ENCODE peak calls at places on chromosome 7, in five cellular contexts. One of them, this sample, is unnamed.
A peak's percentile ranks its signal among the peaks of the same experiment; 100 is the strongest.

GRCh38 chr7:44368885-44369284 is 43.5 kb upstream of the CAMK2B start:
- DNase-seq in K562: no peak
- DNase-seq in IMR-90: no peak
- DNase-seq in A549: no peak
- DNase-seq in GM12878: no peak
- DNase-seq in this sample: peak; percentile 16

GRCh38 chr7:119090851-119091250 is 866.3 kb downstream of the ANKRD7 start:
- DNase-seq in K562: no peak
- DNase-seq in IMR-90: no peak
- DNase-seq in A549: no peak
- DNase-seq in GM12878: no peak
- DNase-seq in this sample: no peak

GRCh38 chr7:80135306-80136104 is 874 bp downstream of the GNAI1 start:
- DNase-seq in K562: no peak
- DNase-seq in IMR-90: peak; percentile 32
- DNase-seq in A549: peak; percentile 25
- DNase-seq in GM12878: no peak
- DNase-seq in this sample: no peak

GRCh38 chr7:102203218-102203617 is 83.5 kb upstream of the SH2B2 start:
- DNase-seq in K562: no peak
- DNase-seq in IMR-90: no peak
- DNase-seq in A549: no peak
- DNase-seq in GM12878: no peak
- DNase-seq in this sample: no peak

GRCh38 chr7:106775975-106776607 is 89.0 kb upstream of the PIK3CG start:
- DNase-seq in K562: no peak
- DNase-seq in IMR-90: no peak
- DNase-seq in A549: no peak
- DNase-seq in GM12878: no peak
- DNase-seq in this sample: no peak

GRCh38 chr7:45092100-45092930 is 3.5 kb upstream of the NACAD start:
- DNase-seq in K562: no peak
- DNase-seq in IMR-90: peak; percentile 52
- DNase-seq in A549: peak; percentile 28
- DNase-seq in GM12878: no peak
- DNase-seq in this sample: no peak

GRCh38 chr7:142855756-142856564 is 1.1 kb downstream of the EPHB6 start:
- DNase-seq in K562: no peak
- DNase-seq in IMR-90: no peak
- DNase-seq in A549: no peak
- DNase-seq in GM12878: no peak
- DNase-seq in this sample: no peak

GRCh38 chr7:30928254-30928872 is 16.7 kb downstream of the AQP1 start:
- DNase-seq in K562: no peak
- DNase-seq in IMR-90: no peak
- DNase-seq in A549: no peak
- DNase-seq in GM12878: no peak
- DNase-seq in this sample: no peak

GRCh38 chr7:158027646-158028045 is 560.0 kb downstream of the PTPRN2 start:
- DNase-seq in K562: no peak
- DNase-seq in IMR-90: no peak
- DNase-seq in A549: no peak
- DNase-seq in GM12878: no peak
- DNase-seq in this sample: no peak

GRCh38 chr7:11751315-11751714 is 80.7 kb downstream of the THSD7A start:
- DNase-seq in K562: no peak
- DNase-seq in IMR-90: no peak
- DNase-seq in A549: peak; percentile 73
- DNase-seq in GM12878: no peak
- DNase-seq in this sample: no peak

GRCh38 chr7:29866490-29866930 is 60.2 kb downstream of the WIPF3 start:
- DNase-seq in K562: no peak
- DNase-seq in IMR-90: peak; percentile 6
- DNase-seq in A549: no peak
- DNase-seq in GM12878: no peak
- DNase-seq in this sample: no peak

GRCh38 chr7:139108256-139109187 is 998 bp downstream of the ZC3HAV1 start:
- DNase-seq in K562: peak; percentile 80
- DNase-seq in IMR-90: peak; percentile 4
- DNase-seq in A549: peak; percentile 30
- DNase-seq in GM12878: no peak
- DNase-seq in this sample: no peak

GRCh38 chr7:73570521-73570920 is 7.9 kb downstream of the TBL2 start:
- DNase-seq in K562: no peak
- DNase-seq in IMR-90: no peak
- DNase-seq in A549: no peak
- DNase-seq in GM12878: no peak
- DNase-seq in this sample: no peak

GRCh38 chr7:16644987-16645592 is 464 bp downstream of the ANKMY2 start:
- DNase-seq in K562: peak; percentile 54
- DNase-seq in IMR-90: no peak
- DNase-seq in A549: no peak
- DNase-seq in GM12878: no peak
- DNase-seq in this sample: no peak

GRCh38 chr7:100013328-100013676 is 2.1 kb upstream of the ZKSCAN1 start:
- DNase-seq in K562: no peak
- DNase-seq in IMR-90: no peak
- DNase-seq in A549: no peak
- DNase-seq in GM12878: no peak
- DNase-seq in this sample: no peak

GRCh38 chr7:16492513-16493062 is 27.1 kb upstream of the SOSTDC1 start:
- DNase-seq in K562: no peak
- DNase-seq in IMR-90: peak; percentile 46
- DNase-seq in A549: no peak
- DNase-seq in GM12878: no peak
- DNase-seq in this sample: peak; percentile 90

GRCh38 chr7:11713352-11713751 is 118.6 kb downstream of the THSD7A start:
- DNase-seq in K562: no peak
- DNase-seq in IMR-90: no peak
- DNase-seq in A549: no peak
- DNase-seq in GM12878: no peak
- DNase-seq in this sample: no peak

GRCh38 chr7:70240873-70241272 is 642.6 kb downstream of the AUTS2 start:
- DNase-seq in K562: no peak
- DNase-seq in IMR-90: no peak
- DNase-seq in A549: no peak
- DNase-seq in GM12878: no peak
- DNase-seq in this sample: no peak

GRCh38 chr7:43015301-43015700 is 83.1 kb downstream of the MRPL32 start:
- DNase-seq in K562: no peak
- DNase-seq in IMR-90: no peak
- DNase-seq in A549: no peak
- DNase-seq in GM12878: no peak
- DNase-seq in this sample: no peak

GRCh38 chr7:43011879-43012278 is 79.7 kb downstream of the MRPL32 start:
- DNase-seq in K562: no peak
- DNase-seq in IMR-90: no peak
- DNase-seq in A549: no peak
- DNase-seq in GM12878: no peak
- DNase-seq in this sample: no peak

GRCh38 chr7:43018446-43018845 is 86.3 kb downstream of the MRPL32 start:
- DNase-seq in K562: no peak
- DNase-seq in IMR-90: no peak
- DNase-seq in A549: peak; percentile 2
- DNase-seq in GM12878: no peak
- DNase-seq in this sample: no peak

DNA sequence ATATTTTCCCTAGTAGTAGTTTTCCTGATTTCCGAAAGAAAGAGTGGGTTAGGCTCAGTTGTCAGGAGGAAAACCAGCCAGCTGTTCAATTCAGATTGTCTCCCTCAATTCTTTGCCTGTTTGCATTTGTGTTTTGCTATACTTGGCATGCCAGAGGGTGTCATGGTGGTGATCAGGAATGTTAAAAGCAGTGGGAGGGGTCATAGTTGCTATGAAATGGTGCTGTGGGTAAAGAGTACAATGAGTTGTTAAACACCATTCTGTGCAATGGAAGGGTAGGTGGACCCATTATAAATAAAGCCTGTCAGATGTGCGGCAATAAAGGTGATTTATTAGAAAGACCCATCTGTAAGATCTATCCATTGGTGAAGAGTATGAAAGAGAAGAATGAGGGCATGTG is 82.2 kb downstream of the MRPL32 start:
- DNase-seq in K562: no peak
- DNase-seq in IMR-90: no peak
- DNase-seq in A549: no peak
- DNase-seq in GM12878: no peak
- DNase-seq in this sample: no peak
- TF ChIP-seq BHLHE40 in K562: no peak
- TF ChIP-seq BHLHE40 in IMR-90: no peak
- TF ChIP-seq BHLHE40 in A549: no peak
- TF ChIP-seq BHLHE40 in GM12878: no peak
- TF ChIP-seq BHLHE40 in this sample: no peak

DNA sequence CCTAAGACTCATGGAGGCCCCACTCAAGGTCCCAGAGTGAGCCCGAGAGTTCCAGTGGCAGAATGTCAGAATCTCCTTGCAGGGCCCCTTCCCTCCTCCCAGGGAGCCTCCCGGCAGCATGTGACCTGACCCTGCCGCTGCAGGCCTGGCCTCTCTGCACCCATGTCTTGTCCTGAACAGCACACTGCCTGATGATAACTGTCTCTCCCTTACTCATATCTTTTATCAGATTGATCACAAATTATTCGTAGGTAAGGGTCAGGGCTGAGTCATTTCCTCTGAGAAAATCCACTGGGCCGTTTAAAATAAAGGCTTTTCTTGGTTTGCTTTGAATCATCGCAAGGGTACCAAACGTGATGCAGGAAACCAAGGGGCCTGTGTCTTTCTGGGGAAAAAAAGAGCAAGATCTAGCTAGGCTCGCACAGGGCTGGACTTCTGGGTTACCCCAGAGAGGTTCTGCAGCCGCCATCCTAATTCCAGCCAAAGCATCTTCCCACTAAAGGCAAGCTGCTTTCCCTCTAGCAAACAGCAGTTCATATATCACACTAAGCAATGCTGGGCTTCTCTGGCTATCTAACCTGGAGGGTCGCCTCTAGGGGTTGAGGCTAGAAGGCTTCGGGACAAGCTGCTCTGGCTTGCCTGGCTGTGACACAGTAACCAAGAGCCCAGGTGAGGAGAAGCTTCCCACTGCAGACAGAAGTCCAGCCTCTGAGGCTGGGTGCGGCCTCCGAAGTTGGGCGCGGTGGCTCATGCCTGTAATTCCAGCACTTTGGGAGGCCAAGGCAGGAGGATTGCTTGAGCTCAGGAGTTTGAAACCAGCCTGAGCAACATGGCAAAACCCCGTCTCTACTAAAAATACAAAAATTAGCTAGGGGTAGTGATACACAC is 104.9 kb downstream of the SPDYE5 start:
- DNase-seq in K562: peak; percentile 37
- DNase-seq in IMR-90: peak; percentile 53
- DNase-seq in A549: peak; percentile 31
- DNase-seq in GM12878: peak; percentile 30
- DNase-seq in this sample: no peak
- TF ChIP-seq RFX5 in K562: no peak
- TF ChIP-seq RFX5 in IMR-90: no peak
- TF ChIP-seq RFX5 in A549: no peak
- TF ChIP-seq RFX5 in GM12878: no peak
- TF ChIP-seq RFX5 in this sample: no peak

DNA sequence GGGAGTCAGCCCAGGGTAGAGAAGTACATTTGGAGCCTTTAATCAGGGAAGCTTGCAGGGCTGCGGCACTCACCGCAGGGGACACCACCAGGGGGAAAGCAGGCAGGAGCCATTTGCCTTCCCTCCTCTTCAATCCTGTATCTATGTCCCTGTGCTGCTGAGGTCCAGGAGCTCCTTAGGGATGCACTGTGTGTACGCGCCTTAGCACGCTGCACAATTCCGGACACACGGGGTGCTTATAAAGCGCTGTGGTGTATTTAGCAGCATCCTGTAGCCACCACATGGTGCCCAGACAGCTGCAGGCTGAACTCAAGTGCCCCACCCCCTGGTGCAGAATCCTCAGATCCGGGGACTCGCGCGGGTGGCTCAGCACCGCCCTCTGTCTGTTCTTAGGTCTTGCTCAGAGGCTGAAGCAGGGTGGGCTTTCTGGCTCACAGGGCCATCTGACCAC is 421.4 kb downstream of the SDK1 start:
- DNase-seq in K562: peak; percentile 9
- DNase-seq in IMR-90: peak; percentile 2
- DNase-seq in A549: peak; percentile 26
- DNase-seq in GM12878: no peak
- DNase-seq in this sample: peak; percentile 17
- TF ChIP-seq BHLHE40 in K562: no peak
- TF ChIP-seq BHLHE40 in IMR-90: no peak
- TF ChIP-seq BHLHE40 in A549: no peak
- TF ChIP-seq BHLHE40 in GM12878: no peak
- TF ChIP-seq BHLHE40 in this sample: no peak

GRCh38 chr7:992742-993607 is 10.0 kb downstream of the CYP2W1 start:
- DNase-seq in K562: peak; percentile 89
- DNase-seq in IMR-90: peak; percentile 95
- DNase-seq in A549: peak; percentile 97
- DNase-seq in GM12878: peak; percentile 72
- DNase-seq in this sample: peak; percentile 93
- TF ChIP-seq RFX5 in K562: no peak
- TF ChIP-seq RFX5 in IMR-90: no peak
- TF ChIP-seq RFX5 in A549: no peak
- TF ChIP-seq RFX5 in GM12878: no peak
- TF ChIP-seq RFX5 in this sample: peak; percentile 44

DNA sequence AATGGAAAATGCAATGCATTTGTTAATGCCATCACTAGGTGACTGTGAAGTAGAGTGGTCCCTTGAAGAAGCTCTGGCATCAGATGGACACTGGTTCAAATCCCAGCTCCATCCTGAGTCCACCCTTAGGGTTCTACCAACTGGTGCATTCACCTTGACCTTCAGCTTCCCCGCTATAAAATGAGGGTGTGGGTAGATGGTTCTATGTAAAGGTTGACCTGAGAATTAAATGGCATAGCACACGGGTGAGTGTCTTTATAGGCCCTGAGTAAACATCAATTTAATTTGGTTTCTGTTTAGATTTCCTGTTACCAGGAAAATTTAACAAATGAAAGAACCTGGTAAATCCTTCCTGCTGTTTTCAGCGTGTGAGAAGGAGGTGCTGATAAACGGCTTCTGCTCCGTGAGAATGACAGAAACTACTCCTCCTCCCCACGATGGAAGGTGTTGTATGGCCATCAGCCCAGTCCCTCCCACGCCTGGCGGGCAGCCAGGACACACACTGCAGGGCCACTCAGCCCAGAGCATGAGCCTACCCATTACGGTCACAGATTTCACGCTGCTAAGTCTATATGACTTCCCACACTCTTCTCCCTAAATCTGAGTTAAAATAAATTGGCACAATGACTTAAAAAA is 210.1 kb downstream of the TNS3 start:
- DNase-seq in K562: peak; percentile 50
- DNase-seq in IMR-90: peak; percentile 65
- DNase-seq in A549: peak; percentile 42
- DNase-seq in GM12878: no peak
- DNase-seq in this sample: no peak
- TF ChIP-seq BHLHE40 in K562: no peak
- TF ChIP-seq BHLHE40 in IMR-90: no peak
- TF ChIP-seq BHLHE40 in A549: no peak
- TF ChIP-seq BHLHE40 in GM12878: no peak
- TF ChIP-seq BHLHE40 in this sample: no peak

GRCh38 chr7:85489498-85489897 is 302.6 kb upstream of the SEMA3D start:
- DNase-seq in K562: no peak
- DNase-seq in IMR-90: peak; percentile 95
- DNase-seq in A549: peak; percentile 1
- DNase-seq in GM12878: no peak
- DNase-seq in this sample: no peak
- TF ChIP-seq RFX5 in K562: no peak
- TF ChIP-seq RFX5 in IMR-90: no peak
- TF ChIP-seq RFX5 in A549: no peak
- TF ChIP-seq RFX5 in GM12878: no peak
- TF ChIP-seq RFX5 in this sample: no peak

This sample was measured in HepG2.